ENCODE peak calls at places on chromosomes 13 and 19, in eight cellular contexts. One of them, this sample, is unnamed.

GRCh38 chr13:27536361-27537101 is 83.8 kb downstream of the LNX2 start:
- DNase-seq in cardiac muscle cell: no peak
- DNase-seq in RWPE1: no peak
- DNase-seq in Panc1: no peak
- DNase-seq in mammary epithelial cell: peak
- DNase-seq in heart right ventricle: no peak
- DNase-seq in esophagus squamous epithelium: no peak
- DNase-seq in upper lobe of right lung: peak
- DNase-seq in this sample: no peak

GRCh38 chr19:6109947-6110346 is 353 bp downstream of the RFX2 start:
- DNase-seq in cardiac muscle cell: no peak
- DNase-seq in RWPE1: no peak
- DNase-seq in Panc1: no peak
- DNase-seq in mammary epithelial cell: no peak
- DNase-seq in heart right ventricle: no peak
- DNase-seq in esophagus squamous epithelium: no peak
- DNase-seq in upper lobe of right lung: no peak
- DNase-seq in this sample: peak

GRCh38 chr13:38641164-38641948 is 45.5 kb upstream of the FREM2 start:
- DNase-seq in cardiac muscle cell: no peak
- DNase-seq in RWPE1: no peak
- DNase-seq in Panc1: no peak
- DNase-seq in mammary epithelial cell: no peak
- DNase-seq in heart right ventricle: no peak
- DNase-seq in esophagus squamous epithelium: no peak
- DNase-seq in upper lobe of right lung: no peak
- DNase-seq in this sample: no peak

GRCh38 chr19:50975766-50976165 is 6.4 kb upstream of the KLK6 start:
- DNase-seq in cardiac muscle cell: no peak
- DNase-seq in RWPE1: peak
- DNase-seq in Panc1: no peak
- DNase-seq in mammary epithelial cell: peak
- DNase-seq in heart right ventricle: no peak
- DNase-seq in esophagus squamous epithelium: no peak
- DNase-seq in upper lobe of right lung: no peak
- DNase-seq in this sample: no peak

GRCh38 chr19:16062789-16063188 is 13.5 kb upstream of the TPM4 start:
- DNase-seq in cardiac muscle cell: peak
- DNase-seq in RWPE1: peak
- DNase-seq in Panc1: no peak
- DNase-seq in mammary epithelial cell: no peak
- DNase-seq in heart right ventricle: peak
- DNase-seq in esophagus squamous epithelium: no peak
- DNase-seq in upper lobe of right lung: peak
- DNase-seq in this sample: peak

GRCh38 chr13:50706505-50706904 is 137.0 kb downstream of the DLEU7 start:
- DNase-seq in cardiac muscle cell: no peak
- DNase-seq in RWPE1: no peak
- DNase-seq in Panc1: no peak
- DNase-seq in mammary epithelial cell: no peak
- DNase-seq in heart right ventricle: no peak
- DNase-seq in esophagus squamous epithelium: no peak
- DNase-seq in upper lobe of right lung: no peak
- DNase-seq in this sample: no peak

GRCh38 chr13:51825681-51826254 is 19.2 kb downstream of the TMEM272 start:
- DNase-seq in cardiac muscle cell: no peak
- DNase-seq in RWPE1: no peak
- DNase-seq in Panc1: no peak
- DNase-seq in mammary epithelial cell: no peak
- DNase-seq in heart right ventricle: no peak
- DNase-seq in esophagus squamous epithelium: no peak
- DNase-seq in upper lobe of right lung: no peak
- DNase-seq in this sample: no peak

GRCh38 chr13:40764587-40765403 is 6.2 kb downstream of the MRPS31 start:
- DNase-seq in cardiac muscle cell: no peak
- DNase-seq in RWPE1: no peak
- DNase-seq in Panc1: no peak
- DNase-seq in mammary epithelial cell: peak
- DNase-seq in heart right ventricle: no peak
- DNase-seq in esophagus squamous epithelium: no peak
- DNase-seq in upper lobe of right lung: no peak
- DNase-seq in this sample: peak

GRCh38 chr19:33773704-33774624 is 22.7 kb upstream of the KCTD15 start:
- DNase-seq in cardiac muscle cell: no peak
- DNase-seq in RWPE1: no peak
- DNase-seq in Panc1: no peak
- DNase-seq in mammary epithelial cell: no peak
- DNase-seq in heart right ventricle: no peak
- DNase-seq in esophagus squamous epithelium: no peak
- DNase-seq in upper lobe of right lung: no peak
- DNase-seq in this sample: no peak

GRCh38 chr19:33441828-33442227 is 68.3 kb downstream of the CEBPG start:
- DNase-seq in cardiac muscle cell: no peak
- DNase-seq in RWPE1: no peak
- DNase-seq in Panc1: no peak
- DNase-seq in mammary epithelial cell: no peak
- DNase-seq in heart right ventricle: no peak
- DNase-seq in esophagus squamous epithelium: no peak
- DNase-seq in upper lobe of right lung: no peak
- DNase-seq in this sample: no peak

GRCh38 chr13:45331981-45332830 is 8.8 kb downstream of the TPT1 start:
- DNase-seq in cardiac muscle cell: no peak
- DNase-seq in RWPE1: peak
- DNase-seq in Panc1: no peak
- DNase-seq in mammary epithelial cell: peak
- DNase-seq in heart right ventricle: no peak
- DNase-seq in esophagus squamous epithelium: no peak
- DNase-seq in upper lobe of right lung: no peak
- DNase-seq in this sample: no peak

GRCh38 chr13:61170791-61171330 is 244.8 kb downstream of the PCDH20 start:
- DNase-seq in cardiac muscle cell: no peak
- DNase-seq in RWPE1: no peak
- DNase-seq in Panc1: no peak
- DNase-seq in mammary epithelial cell: no peak
- DNase-seq in heart right ventricle: peak
- DNase-seq in esophagus squamous epithelium: no peak
- DNase-seq in upper lobe of right lung: no peak
- DNase-seq in this sample: no peak

GRCh38 chr19:37655689-37656491 is 625 bp upstream of the ZFP30 start:
- DNase-seq in cardiac muscle cell: peak
- DNase-seq in RWPE1: peak
- DNase-seq in Panc1: peak
- DNase-seq in mammary epithelial cell: peak
- DNase-seq in heart right ventricle: peak
- DNase-seq in esophagus squamous epithelium: peak
- DNase-seq in upper lobe of right lung: peak
- DNase-seq in this sample: peak

GRCh38 chr13:39451860-39452301 is 151.1 kb downstream of the LHFPL6 start:
- DNase-seq in cardiac muscle cell: peak
- DNase-seq in RWPE1: no peak
- DNase-seq in Panc1: no peak
- DNase-seq in mammary epithelial cell: no peak
- DNase-seq in heart right ventricle: peak
- DNase-seq in esophagus squamous epithelium: no peak
- DNase-seq in upper lobe of right lung: no peak
- DNase-seq in this sample: no peak

GRCh38 chr13:33525759-33526158 is 240.2 kb upstream of the STARD13 start:
- DNase-seq in cardiac muscle cell: no peak
- DNase-seq in RWPE1: no peak
- DNase-seq in Panc1: no peak
- DNase-seq in mammary epithelial cell: no peak
- DNase-seq in heart right ventricle: no peak
- DNase-seq in esophagus squamous epithelium: no peak
- DNase-seq in upper lobe of right lung: no peak
- DNase-seq in this sample: no peak

DNA sequence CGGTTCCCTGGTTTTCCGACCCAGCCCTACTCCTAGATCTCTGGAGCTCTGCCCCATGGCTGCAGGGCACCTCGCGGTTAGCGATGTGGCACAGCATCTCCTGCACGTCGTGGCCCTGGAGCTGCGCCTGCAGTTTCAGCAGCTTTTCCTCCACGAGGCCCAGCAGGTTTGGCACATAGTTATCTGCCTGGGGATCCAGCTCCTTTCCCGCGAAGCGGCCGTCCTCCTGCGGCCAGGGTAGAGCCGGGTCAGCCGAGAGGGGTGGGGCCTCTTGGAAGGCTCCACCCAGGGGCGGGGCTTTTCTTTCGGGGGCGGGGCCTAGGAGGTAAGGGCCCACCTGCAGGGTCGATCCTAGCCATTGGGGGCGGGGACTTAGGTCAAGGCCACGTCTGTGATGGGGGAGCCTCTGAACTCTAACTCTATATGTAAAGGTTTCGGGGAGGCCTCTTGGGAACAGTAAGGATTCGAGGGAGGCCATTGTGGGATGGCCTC is 2.5 kb upstream of the RGL3 start:
- DNase-seq in cardiac muscle cell: peak
- DNase-seq in RWPE1: peak
- DNase-seq in Panc1: no peak
- DNase-seq in mammary epithelial cell: no peak
- DNase-seq in heart right ventricle: peak
- DNase-seq in esophagus squamous epithelium: no peak
- DNase-seq in upper lobe of right lung: peak
- DNase-seq in this sample: peak
- H3K27ac ChIP-seq in cardiac muscle cell: no peak
- H3K27ac ChIP-seq in RWPE1: peak
- H3K27ac ChIP-seq in Panc1: no peak
- H3K27ac ChIP-seq in mammary epithelial cell: no peak
- H3K27ac ChIP-seq in heart right ventricle: peak
- H3K27ac ChIP-seq in esophagus squamous epithelium: no peak
- H3K27ac ChIP-seq in upper lobe of right lung: no peak
- H3K27ac ChIP-seq in this sample: no peak

DNA sequence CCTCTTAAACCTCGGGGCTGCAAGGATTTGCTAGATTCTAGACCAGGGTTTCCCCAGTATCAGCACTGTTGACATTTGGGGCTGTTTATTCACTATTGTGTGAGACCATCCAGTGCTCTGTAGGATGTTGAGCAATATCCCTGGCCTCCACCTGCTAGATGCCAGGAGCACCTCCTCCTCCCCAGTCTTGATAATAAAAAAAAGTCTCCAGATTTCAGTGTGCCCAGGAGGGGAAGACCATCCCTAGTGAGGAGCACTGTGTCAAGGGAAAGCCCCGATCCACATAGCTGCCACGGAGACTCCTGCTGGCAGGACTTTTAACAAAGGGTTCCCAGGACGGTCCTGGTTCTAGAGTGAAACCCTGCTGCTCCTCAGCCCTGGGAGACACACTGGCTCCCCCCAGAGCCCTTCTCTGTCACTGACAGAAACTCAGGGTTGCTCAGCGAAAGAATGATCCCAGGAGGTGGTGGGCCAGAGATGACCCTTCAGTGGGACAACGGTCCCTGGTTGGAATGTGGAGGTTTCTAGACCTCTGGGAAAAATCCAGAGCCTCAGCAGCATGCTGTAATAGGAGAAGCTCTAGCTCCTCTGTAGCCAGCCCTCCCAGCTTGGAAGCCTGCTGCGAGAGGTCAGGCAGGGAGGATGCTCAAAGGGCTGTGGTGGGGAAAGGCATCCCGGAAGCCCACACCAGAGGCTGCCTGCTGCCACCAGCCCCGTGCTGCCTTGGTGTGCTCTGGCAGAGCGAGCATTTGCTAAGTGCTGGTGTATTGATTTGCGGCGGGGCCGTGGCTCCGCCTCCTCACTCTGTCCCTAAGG is 20.3 kb downstream of the LYL1 start:
- DNase-seq in cardiac muscle cell: peak
- DNase-seq in RWPE1: no peak
- DNase-seq in Panc1: no peak
- DNase-seq in mammary epithelial cell: no peak
- DNase-seq in heart right ventricle: no peak
- DNase-seq in esophagus squamous epithelium: no peak
- DNase-seq in upper lobe of right lung: no peak
- DNase-seq in this sample: no peak
- TF ChIP-seq CTCF in cardiac muscle cell: peak
- TF ChIP-seq CTCF in RWPE1: no peak
- TF ChIP-seq CTCF in Panc1: no peak
- TF ChIP-seq CTCF in mammary epithelial cell: no peak
- TF ChIP-seq CTCF in heart right ventricle: peak
- TF ChIP-seq CTCF in esophagus squamous epithelium: no peak
- TF ChIP-seq CTCF in upper lobe of right lung: no peak
- TF ChIP-seq CTCF in this sample: no peak

DNA sequence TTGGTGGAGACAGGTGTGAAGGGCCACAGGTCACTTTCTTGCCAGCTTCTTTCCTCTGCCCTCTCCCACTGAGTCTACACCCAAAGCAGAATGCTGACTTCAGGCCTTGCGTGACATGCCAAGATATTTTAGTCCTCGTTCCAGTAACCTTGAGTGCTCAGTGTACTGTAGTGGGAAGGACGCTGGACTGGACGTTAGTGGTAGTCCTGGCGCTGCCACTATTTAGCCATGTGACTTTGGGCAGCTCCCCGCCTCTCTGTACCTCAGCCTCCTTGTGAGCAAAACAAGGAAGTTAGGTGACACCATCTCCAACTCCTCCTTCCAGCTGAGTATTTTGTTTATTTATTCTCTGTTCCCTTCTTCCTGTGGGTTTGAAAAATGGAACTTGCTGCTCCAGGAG is 86.1 kb downstream of the FRY start:
- DNase-seq in cardiac muscle cell: no peak
- DNase-seq in RWPE1: no peak
- DNase-seq in Panc1: no peak
- DNase-seq in mammary epithelial cell: no peak
- DNase-seq in heart right ventricle: peak
- DNase-seq in esophagus squamous epithelium: no peak
- DNase-seq in upper lobe of right lung: peak
- DNase-seq in this sample: no peak
- H3K27ac ChIP-seq in cardiac muscle cell: no peak
- H3K27ac ChIP-seq in RWPE1: no peak
- H3K27ac ChIP-seq in Panc1: no peak
- H3K27ac ChIP-seq in mammary epithelial cell: no peak
- H3K27ac ChIP-seq in heart right ventricle: peak
- H3K27ac ChIP-seq in esophagus squamous epithelium: no peak
- H3K27ac ChIP-seq in upper lobe of right lung: no peak
- H3K27ac ChIP-seq in this sample: no peak

GRCh38 chr19:35643255-35644205 is 2.0 kb downstream of the ETV2 start:
- DNase-seq in cardiac muscle cell: peak
- DNase-seq in RWPE1: peak
- DNase-seq in Panc1: peak
- DNase-seq in mammary epithelial cell: peak
- DNase-seq in heart right ventricle: peak
- DNase-seq in esophagus squamous epithelium: peak
- DNase-seq in upper lobe of right lung: peak
- DNase-seq in this sample: peak

GRCh38 chr19:35645680-35646511 is 2.2 kb upstream of the COX6B1 start:
- DNase-seq in cardiac muscle cell: no peak
- DNase-seq in RWPE1: no peak
- DNase-seq in Panc1: no peak
- DNase-seq in mammary epithelial cell: no peak
- DNase-seq in heart right ventricle: no peak
- DNase-seq in esophagus squamous epithelium: no peak
- DNase-seq in upper lobe of right lung: no peak
- DNase-seq in this sample: no peak

GRCh38 chr19:35642798-35643254 is 1.3 kb downstream of the ETV2 start:
- DNase-seq in cardiac muscle cell: no peak
- DNase-seq in RWPE1: no peak
- DNase-seq in Panc1: no peak
- DNase-seq in mammary epithelial cell: no peak
- DNase-seq in heart right ventricle: no peak
- DNase-seq in esophagus squamous epithelium: no peak
- DNase-seq in upper lobe of right lung: no peak
- DNase-seq in this sample: no peak

GRCh38 chr19:35644987-35645679 is 3.0 kb upstream of the COX6B1 start:
- DNase-seq in cardiac muscle cell: peak
- DNase-seq in RWPE1: peak
- DNase-seq in Panc1: peak
- DNase-seq in mammary epithelial cell: peak
- DNase-seq in heart right ventricle: peak
- DNase-seq in esophagus squamous epithelium: no peak
- DNase-seq in upper lobe of right lung: peak
- DNase-seq in this sample: peak

GRCh38 chr19:35644206-35644986 is 2.9 kb downstream of the ETV2 start:
- DNase-seq in cardiac muscle cell: peak
- DNase-seq in RWPE1: peak
- DNase-seq in Panc1: peak
- DNase-seq in mammary epithelial cell: peak
- DNase-seq in heart right ventricle: peak
- DNase-seq in esophagus squamous epithelium: peak
- DNase-seq in upper lobe of right lung: peak
- DNase-seq in this sample: peak
- TF ChIP-seq CTCF in cardiac muscle cell: no peak
- TF ChIP-seq CTCF in RWPE1: no peak
- TF ChIP-seq CTCF in Panc1: no peak
- TF ChIP-seq CTCF in mammary epithelial cell: no peak
- TF ChIP-seq CTCF in heart right ventricle: peak
- TF ChIP-seq CTCF in esophagus squamous epithelium: no peak
- TF ChIP-seq CTCF in upper lobe of right lung: no peak
- TF ChIP-seq CTCF in this sample: no peak